ENCODE peak calls at places on chromosomes 1 and 21, in nine cellular contexts. One of them, this sample, is unnamed.

GRCh38 chr1:154342836-154343472 is 17.6 kb downstream of the ATP8B2 start:
- DNase-seq in nephron progenitor cell: no peak
- DNase-seq in psoas muscle: no peak
- DNase-seq in ACHN: no peak
- DNase-seq in M059J: no peak
- DNase-seq in stimulated activated CD4-positive, alpha-beta T cell treated with anti-CD3 and anti-CD28 coated beads, Interleukin-12 subunit alpha, Interleukin-12 subunit beta, amount 100 ng/mL, for 4 hours: peak
- DNase-seq in NCI-H146: no peak
- DNase-seq in putamen: no peak
- DNase-seq in stimulated activated CD8-positive, alpha-beta memory T cell treated with anti-CD3 and anti-CD28 coated beads, Interleukin-15, amount 100 ng/mL, for 24 hours: peak
- DNase-seq in this sample: no peak

GRCh38 chr1:212167098-212167497 is 118.1 kb upstream of the PPP2R5A start:
- DNase-seq in nephron progenitor cell: no peak
- DNase-seq in psoas muscle: peak
- DNase-seq in ACHN: no peak
- DNase-seq in M059J: no peak
- DNase-seq in stimulated activated CD4-positive, alpha-beta T cell treated with anti-CD3 and anti-CD28 coated beads, Interleukin-12 subunit alpha, Interleukin-12 subunit beta, amount 100 ng/mL, for 4 hours: no peak
- DNase-seq in NCI-H146: no peak
- DNase-seq in putamen: no peak
- DNase-seq in stimulated activated CD8-positive, alpha-beta memory T cell treated with anti-CD3 and anti-CD28 coated beads, Interleukin-15, amount 100 ng/mL, for 24 hours: no peak
- DNase-seq in this sample: peak

GRCh38 chr1:116854294-116854693 is 55.4 kb upstream of the PTGFRN start:
- DNase-seq in nephron progenitor cell: no peak
- DNase-seq in psoas muscle: no peak
- DNase-seq in ACHN: no peak
- DNase-seq in M059J: no peak
- DNase-seq in stimulated activated CD4-positive, alpha-beta T cell treated with anti-CD3 and anti-CD28 coated beads, Interleukin-12 subunit alpha, Interleukin-12 subunit beta, amount 100 ng/mL, for 4 hours: no peak
- DNase-seq in NCI-H146: no peak
- DNase-seq in putamen: no peak
- DNase-seq in stimulated activated CD8-positive, alpha-beta memory T cell treated with anti-CD3 and anti-CD28 coated beads, Interleukin-15, amount 100 ng/mL, for 24 hours: no peak
- DNase-seq in this sample: no peak

GRCh38 chr21:20010691-20011200 is 987.5 kb upstream of the NCAM2 start:
- DNase-seq in nephron progenitor cell: no peak
- DNase-seq in psoas muscle: no peak
- DNase-seq in ACHN: no peak
- DNase-seq in M059J: no peak
- DNase-seq in stimulated activated CD4-positive, alpha-beta T cell treated with anti-CD3 and anti-CD28 coated beads, Interleukin-12 subunit alpha, Interleukin-12 subunit beta, amount 100 ng/mL, for 4 hours: no peak
- DNase-seq in NCI-H146: no peak
- DNase-seq in putamen: no peak
- DNase-seq in stimulated activated CD8-positive, alpha-beta memory T cell treated with anti-CD3 and anti-CD28 coated beads, Interleukin-15, amount 100 ng/mL, for 24 hours: no peak
- DNase-seq in this sample: no peak

GRCh38 chr1:86104606-86105532 is 51.7 kb downstream of the COL24A1 start:
- DNase-seq in nephron progenitor cell: no peak
- DNase-seq in psoas muscle: no peak
- DNase-seq in ACHN: no peak
- DNase-seq in M059J: no peak
- DNase-seq in stimulated activated CD4-positive, alpha-beta T cell treated with anti-CD3 and anti-CD28 coated beads, Interleukin-12 subunit alpha, Interleukin-12 subunit beta, amount 100 ng/mL, for 4 hours: no peak
- DNase-seq in NCI-H146: no peak
- DNase-seq in putamen: no peak
- DNase-seq in stimulated activated CD8-positive, alpha-beta memory T cell treated with anti-CD3 and anti-CD28 coated beads, Interleukin-15, amount 100 ng/mL, for 24 hours: no peak
- DNase-seq in this sample: no peak

GRCh38 chr1:95002657-95003432 is 69.9 kb downstream of the ALG14 start:
- DNase-seq in nephron progenitor cell: no peak
- DNase-seq in psoas muscle: no peak
- DNase-seq in ACHN: no peak
- DNase-seq in M059J: peak
- DNase-seq in stimulated activated CD4-positive, alpha-beta T cell treated with anti-CD3 and anti-CD28 coated beads, Interleukin-12 subunit alpha, Interleukin-12 subunit beta, amount 100 ng/mL, for 4 hours: no peak
- DNase-seq in NCI-H146: peak
- DNase-seq in putamen: no peak
- DNase-seq in stimulated activated CD8-positive, alpha-beta memory T cell treated with anti-CD3 and anti-CD28 coated beads, Interleukin-15, amount 100 ng/mL, for 24 hours: no peak
- DNase-seq in this sample: no peak

GRCh38 chr1:40887012-40887378 is 24.8 kb upstream of the CITED4 start:
- DNase-seq in nephron progenitor cell: no peak
- DNase-seq in psoas muscle: no peak
- DNase-seq in ACHN: no peak
- DNase-seq in M059J: no peak
- DNase-seq in stimulated activated CD4-positive, alpha-beta T cell treated with anti-CD3 and anti-CD28 coated beads, Interleukin-12 subunit alpha, Interleukin-12 subunit beta, amount 100 ng/mL, for 4 hours: no peak
- DNase-seq in NCI-H146: no peak
- DNase-seq in putamen: no peak
- DNase-seq in stimulated activated CD8-positive, alpha-beta memory T cell treated with anti-CD3 and anti-CD28 coated beads, Interleukin-15, amount 100 ng/mL, for 24 hours: no peak
- DNase-seq in this sample: no peak

GRCh38 chr1:100883963-100884362 is 10.7 kb downstream of the EXTL2 start:
- DNase-seq in nephron progenitor cell: no peak
- DNase-seq in psoas muscle: no peak
- DNase-seq in ACHN: peak
- DNase-seq in M059J: peak
- DNase-seq in stimulated activated CD4-positive, alpha-beta T cell treated with anti-CD3 and anti-CD28 coated beads, Interleukin-12 subunit alpha, Interleukin-12 subunit beta, amount 100 ng/mL, for 4 hours: no peak
- DNase-seq in NCI-H146: peak
- DNase-seq in putamen: no peak
- DNase-seq in stimulated activated CD8-positive, alpha-beta memory T cell treated with anti-CD3 and anti-CD28 coated beads, Interleukin-15, amount 100 ng/mL, for 24 hours: no peak
- DNase-seq in this sample: no peak

GRCh38 chr1:101043776-101044175 is 18.2 kb upstream of the DPH5 start:
- DNase-seq in nephron progenitor cell: no peak
- DNase-seq in psoas muscle: no peak
- DNase-seq in ACHN: peak
- DNase-seq in M059J: peak
- DNase-seq in stimulated activated CD4-positive, alpha-beta T cell treated with anti-CD3 and anti-CD28 coated beads, Interleukin-12 subunit alpha, Interleukin-12 subunit beta, amount 100 ng/mL, for 4 hours: no peak
- DNase-seq in NCI-H146: no peak
- DNase-seq in putamen: no peak
- DNase-seq in stimulated activated CD8-positive, alpha-beta memory T cell treated with anti-CD3 and anti-CD28 coated beads, Interleukin-15, amount 100 ng/mL, for 24 hours: no peak
- DNase-seq in this sample: no peak

GRCh38 chr21:27275294-27275927 is 308.5 kb upstream of the ADAMTS5 start:
- DNase-seq in nephron progenitor cell: no peak
- DNase-seq in psoas muscle: no peak
- DNase-seq in ACHN: peak
- DNase-seq in M059J: peak
- DNase-seq in stimulated activated CD4-positive, alpha-beta T cell treated with anti-CD3 and anti-CD28 coated beads, Interleukin-12 subunit alpha, Interleukin-12 subunit beta, amount 100 ng/mL, for 4 hours: no peak
- DNase-seq in NCI-H146: no peak
- DNase-seq in putamen: peak
- DNase-seq in stimulated activated CD8-positive, alpha-beta memory T cell treated with anti-CD3 and anti-CD28 coated beads, Interleukin-15, amount 100 ng/mL, for 24 hours: no peak
- DNase-seq in this sample: no peak

GRCh38 chr1:155648207-155649147 is 38.5 kb downstream of the MSTO1 start:
- DNase-seq in nephron progenitor cell: no peak
- DNase-seq in psoas muscle: no peak
- DNase-seq in ACHN: peak
- DNase-seq in M059J: peak
- DNase-seq in stimulated activated CD4-positive, alpha-beta T cell treated with anti-CD3 and anti-CD28 coated beads, Interleukin-12 subunit alpha, Interleukin-12 subunit beta, amount 100 ng/mL, for 4 hours: no peak
- DNase-seq in NCI-H146: peak
- DNase-seq in putamen: peak
- DNase-seq in stimulated activated CD8-positive, alpha-beta memory T cell treated with anti-CD3 and anti-CD28 coated beads, Interleukin-15, amount 100 ng/mL, for 24 hours: no peak
- DNase-seq in this sample: no peak

GRCh38 chr1:171606402-171606941 is 15.6 kb upstream of the MYOCOS start:
- DNase-seq in nephron progenitor cell: no peak
- DNase-seq in psoas muscle: no peak
- DNase-seq in ACHN: no peak
- DNase-seq in M059J: no peak
- DNase-seq in stimulated activated CD4-positive, alpha-beta T cell treated with anti-CD3 and anti-CD28 coated beads, Interleukin-12 subunit alpha, Interleukin-12 subunit beta, amount 100 ng/mL, for 4 hours: no peak
- DNase-seq in NCI-H146: no peak
- DNase-seq in putamen: peak
- DNase-seq in stimulated activated CD8-positive, alpha-beta memory T cell treated with anti-CD3 and anti-CD28 coated beads, Interleukin-15, amount 100 ng/mL, for 24 hours: no peak
- DNase-seq in this sample: no peak

GRCh38 chr1:184605941-184606340 is 148.7 kb downstream of the EDEM3 start:
- DNase-seq in nephron progenitor cell: no peak
- DNase-seq in psoas muscle: no peak
- DNase-seq in ACHN: no peak
- DNase-seq in M059J: peak
- DNase-seq in stimulated activated CD4-positive, alpha-beta T cell treated with anti-CD3 and anti-CD28 coated beads, Interleukin-12 subunit alpha, Interleukin-12 subunit beta, amount 100 ng/mL, for 4 hours: no peak
- DNase-seq in NCI-H146: no peak
- DNase-seq in putamen: no peak
- DNase-seq in stimulated activated CD8-positive, alpha-beta memory T cell treated with anti-CD3 and anti-CD28 coated beads, Interleukin-15, amount 100 ng/mL, for 24 hours: no peak
- DNase-seq in this sample: no peak

GRCh38 chr1:233269656-233270055 is 25.9 kb downstream of the PCNX2 start:
- DNase-seq in nephron progenitor cell: no peak
- DNase-seq in psoas muscle: no peak
- DNase-seq in ACHN: no peak
- DNase-seq in M059J: peak
- DNase-seq in stimulated activated CD4-positive, alpha-beta T cell treated with anti-CD3 and anti-CD28 coated beads, Interleukin-12 subunit alpha, Interleukin-12 subunit beta, amount 100 ng/mL, for 4 hours: no peak
- DNase-seq in NCI-H146: no peak
- DNase-seq in putamen: peak
- DNase-seq in stimulated activated CD8-positive, alpha-beta memory T cell treated with anti-CD3 and anti-CD28 coated beads, Interleukin-15, amount 100 ng/mL, for 24 hours: no peak
- DNase-seq in this sample: no peak